ENCODE peak calls at places on chromosome 12, in four cellular contexts. Z is stimulated activated CD4-positive, alpha-beta T cell treated with anti-CD3 and anti-CD28 coated beads, Interleukin-12 subunit alpha, Interleukin-12 subunit beta, amount 100 ng/mL, for 24 hours; M is iris pigment epithelial cell; R is GM10248. G is an unnamed sample.

GRCh38 chr12:16076553-16076952 is 165.4 kb downstream of the DERA start:
- DNase-seq in Z (no peak), M (peak), R (peak), G (no peak)

GRCh38 chr12:3551976-3552725 is 61.1 kb downstream of the PRMT8 start:
- DNase-seq in Z (no peak), M (no peak), R (no peak), G (no peak)

GRCh38 chr12:39619316-39619659 is 315 bp downstream of the ABCD2 start:
- DNase-seq in Z (no peak), M (no peak), R (no peak), G (no peak)

GRCh38 chr12:95838125-95838524 is 20.6 kb upstream of the SNRPF start:
- DNase-seq in Z (no peak), M (peak), R (no peak), G (no peak)

GRCh38 chr12:90013409-90013808 is 304.8 kb upstream of the ATP2B1 start:
- DNase-seq in Z (no peak), M (no peak), R (peak), G (no peak)

GRCh38 chr12:95605875-95606274 is 54.6 kb upstream of the USP44 start:
- DNase-seq in Z (no peak), M (peak), R (no peak), G (no peak)

GRCh38 chr12:109706747-109707469 is 6.7 kb upstream of the FAM222A start:
- DNase-seq in Z (no peak), M (no peak), R (no peak), G (no peak)

GRCh38 chr12:81888341-81888740 is 129.2 kb upstream of the PPFIA2 start:
- DNase-seq in Z (no peak), M (peak), R (no peak), G (no peak)

GRCh38 chr12:106204312-106204711 is 43.5 kb downstream of the CKAP4 start:
- DNase-seq in Z (no peak), M (no peak), R (no peak), G (no peak)

GRCh38 chr12:110249105-110249504 is 31.9 kb upstream of the ATP2A2 start:
- DNase-seq in Z (no peak), M (no peak), R (no peak), G (no peak)

GRCh38 chr12:100068305-100068704 is 74.4 kb downstream of the BLTP3B start:
- DNase-seq in Z (no peak), M (no peak), R (no peak), G (no peak)

GRCh38 chr12:131510431-131510830 is 200.5 kb upstream of the SFSWAP start:
- DNase-seq in Z (no peak), M (no peak), R (no peak), G (no peak)

GRCh38 chr12:113422030-113422900 is at the start of gene SDSL:
- DNase-seq in Z (no peak), M (peak), R (peak), G (peak)

GRCh38 chr12:11718768-11719253 is 69.3 kb downstream of the ETV6 start:
- DNase-seq in Z (no peak), M (peak), R (no peak), G (peak)

GRCh38 chr12:96635844-96636243 is 146.5 kb downstream of the CFAP54 start:
- DNase-seq in Z (no peak), M (no peak), R (no peak), G (no peak)

GRCh38 chr12:121238604-121239334 is 28.8 kb downstream of the P2RX4 start:
- DNase-seq in Z (no peak), M (no peak), R (no peak), G (no peak)

GRCh38 chr12:119486599-119487154 is 106.9 kb upstream of the TMEM233 start:
- DNase-seq in Z (no peak), M (no peak), R (no peak), G (no peak)

GRCh38 chr12:4857472-4858291 is 52.0 kb upstream of the KCNA1 start:
- DNase-seq in Z (peak), M (peak), R (peak), G (peak)

GRCh38 chr12:10497602-10498001 is 8.1 kb upstream of the EIF2S3B start:
- DNase-seq in Z (no peak), M (peak), R (no peak), G (no peak)

GRCh38 chr12:100995771-100996170 is 201.2 kb downstream of the ANO4 start:
- DNase-seq in Z (no peak), M (no peak), R (peak), G (no peak)

GRCh38 chr12:20451759-20452158 is 83.4 kb downstream of the PDE3A start:
- DNase-seq in Z (no peak), M (peak), R (no peak), G (no peak)

GRCh38 chr12:50187084-50187900 is 20.1 kb upstream of the CERS5 start:
- DNase-seq in Z (no peak), M (peak), R (peak), G (no peak)

G was measured in sigmoid colon.